ENCODE peak calls at places on chromosomes 1 and 21, in four cellular contexts. M is heart left ventricle, O is transverse colon, U is uterus. B is an unnamed sample.

GRCh38 chr1:71298633-71299032 is 217.8 kb upstream of the ZRANB2 start:
- DNase-seq in M (no peak), O (no peak), U (no peak), B (no peak)

GRCh38 chr1:27589841-27590426 is 14.0 kb downstream of the AHDC1 start:
- DNase-seq in M (no peak), O (no peak), U (no peak), B (peak)

GRCh38 chr1:202213361-202214088 is 19.9 kb downstream of the LGR6 start:
- DNase-seq in M (no peak), O (no peak), U (no peak), B (no peak)

GRCh38 chr1:2340086-2340917 is 51.1 kb downstream of the MORN1 start:
- DNase-seq in M (peak), O (no peak), U (no peak), B (no peak)

GRCh38 chr1:23790696-23791433 is at the start of gene LYPLA2:
- DNase-seq in M (peak), O (peak), U (peak), B (peak)

GRCh38 chr1:239719642-239720258 is 333.4 kb downstream of the CHRM3 start:
- DNase-seq in M (no peak), O (peak), U (no peak), B (no peak)

GRCh38 chr1:237565236-237565635 is 325.5 kb downstream of the ZP4 start:
- DNase-seq in M (no peak), O (no peak), U (no peak), B (no peak)

GRCh38 chr21:25582164-25582563 is 25.1 kb downstream of the MRPL39 start:
- DNase-seq in M (no peak), O (no peak), U (no peak), B (no peak)

GRCh38 chr1:82153282-82153630 is 352.5 kb downstream of the ADGRL2 start:
- DNase-seq in M (no peak), O (no peak), U (no peak), B (no peak)

GRCh38 chr1:70072239-70072751 is 133.1 kb downstream of the LRRC40 start:
- DNase-seq in M (no peak), O (no peak), U (no peak), B (no peak)

GRCh38 chr1:51564124-51564523 is 45.1 kb upstream of the EPS15 start:
- DNase-seq in M (no peak), O (no peak), U (no peak), B (no peak)

GRCh38 chr1:150995896-150996295 is 10.8 kb downstream of the MINDY1 start:
- DNase-seq in M (no peak), O (no peak), U (peak), B (no peak)

GRCh38 chr1:207876129-207876528 is 34.8 kb downstream of the CD34 start:
- DNase-seq in M (no peak), O (no peak), U (no peak), B (no peak)

GRCh38 chr21:27802816-27803475 is 836.1 kb upstream of the ADAMTS5 start:
- DNase-seq in M (no peak), O (peak), U (peak), B (no peak)

GRCh38 chr1:5455056-5455455 is 537.2 kb downstream of the NPHP4 start:
- DNase-seq in M (no peak), O (no peak), U (no peak), B (no peak)

GRCh38 chr21:45308211-45309068 is 20.7 kb upstream of the POFUT2 start:
- DNase-seq in M (peak), O (no peak), U (no peak), B (peak)

GRCh38 chr1:241611063-241611462 is 29.1 kb downstream of the CHML start:
- DNase-seq in M (no peak), O (no peak), U (no peak), B (no peak)

GRCh38 chr1:83545450-83545849 is 453.5 kb downstream of the TTLL7 start:
- DNase-seq in M (no peak), O (no peak), U (no peak), B (no peak)

GRCh38 chr21:40686526-40686925 is 160.4 kb downstream of the DSCAM start:
- DNase-seq in M (no peak), O (no peak), U (no peak), B (no peak)

GRCh38 chr1:19353596-19353995 is 41.5 kb downstream of the SLC66A1 start:
- DNase-seq in M (no peak), O (no peak), U (no peak), B (no peak)

GRCh38 chr1:219876798-219877209 is 51.6 kb downstream of the SLC30A10 start:
- DNase-seq in M (no peak), O (no peak), U (no peak), B (no peak)

GRCh38 chr1:15617173-15617873 is at the start of gene DDI2:
- DNase-seq in M (peak), O (peak), U (peak), B (peak)
- TF ChIP-seq POLR2A in M (peak), O (peak), U (peak), B (peak)

GRCh38 chr1:65432918-65433317 is 12.4 kb downstream of the LEPR start:
- DNase-seq in M (no peak), O (no peak), U (no peak), B (no peak)
- TF ChIP-seq POLR2A in M (no peak), O (no peak), U (no peak), B (no peak)

GRCh38 chr1:204495078-204495753 is 611 bp upstream of the PIK3C2B start:
- DNase-seq in M (no peak), O (no peak), U (no peak), B (no peak)

GRCh38 chr1:204493145-204493881 is 1.3 kb downstream of the PIK3C2B start:
- DNase-seq in M (peak), O (peak), U (peak), B (peak)

GRCh38 chr1:204491653-204492052 is 3.0 kb downstream of the PIK3C2B start:
- DNase-seq in M (no peak), O (no peak), U (no peak), B (no peak)

GRCh38 chr1:204494281-204495077 is at the start of gene PIK3C2B:
- DNase-seq in M (peak), O (peak), U (peak), B (peak)

DNA sequence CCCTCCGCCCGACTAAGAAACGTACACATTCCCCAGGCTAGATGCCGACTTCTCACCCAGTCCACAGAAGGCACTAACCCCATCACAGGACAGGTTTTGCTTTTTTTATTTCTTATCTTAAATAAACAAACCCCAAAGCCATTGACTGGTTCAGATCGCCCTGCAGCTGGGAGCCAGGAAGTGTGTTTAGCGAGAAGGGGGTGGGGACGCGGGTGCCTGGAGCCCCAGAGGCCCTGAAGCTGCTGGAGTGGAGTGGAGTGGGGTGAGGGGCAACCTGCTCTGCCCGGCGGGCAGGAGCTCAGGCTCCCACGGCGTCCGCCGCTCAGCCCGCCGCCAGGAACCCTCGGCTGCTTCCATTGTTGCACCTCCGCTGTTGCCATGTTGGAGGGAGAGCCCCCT is 724 bp downstream of the PIK3C2B start:
- DNase-seq in M (peak), O (peak), U (peak), B (peak)
- TF ChIP-seq POLR2A in M (no peak), O (peak), U (no peak), B (no peak)

GRCh38 chr1:40396420-40396819 is 22.9 kb downstream of the SMAP2 start:
- DNase-seq in M (no peak), O (no peak), U (no peak), B (no peak)

GRCh38 chr1:40395211-40396175 is 22.0 kb downstream of the SMAP2 start:
- DNase-seq in M (no peak), O (no peak), U (no peak), B (no peak)

GRCh38 chr1:40397258-40397657 is 23.7 kb downstream of the SMAP2 start:
- DNase-seq in M (no peak), O (no peak), U (no peak), B (no peak)

GRCh38 chr1:40401427-40402201 is 28.1 kb downstream of the SMAP2 start:
- DNase-seq in M (no peak), O (no peak), U (no peak), B (no peak)

DNA sequence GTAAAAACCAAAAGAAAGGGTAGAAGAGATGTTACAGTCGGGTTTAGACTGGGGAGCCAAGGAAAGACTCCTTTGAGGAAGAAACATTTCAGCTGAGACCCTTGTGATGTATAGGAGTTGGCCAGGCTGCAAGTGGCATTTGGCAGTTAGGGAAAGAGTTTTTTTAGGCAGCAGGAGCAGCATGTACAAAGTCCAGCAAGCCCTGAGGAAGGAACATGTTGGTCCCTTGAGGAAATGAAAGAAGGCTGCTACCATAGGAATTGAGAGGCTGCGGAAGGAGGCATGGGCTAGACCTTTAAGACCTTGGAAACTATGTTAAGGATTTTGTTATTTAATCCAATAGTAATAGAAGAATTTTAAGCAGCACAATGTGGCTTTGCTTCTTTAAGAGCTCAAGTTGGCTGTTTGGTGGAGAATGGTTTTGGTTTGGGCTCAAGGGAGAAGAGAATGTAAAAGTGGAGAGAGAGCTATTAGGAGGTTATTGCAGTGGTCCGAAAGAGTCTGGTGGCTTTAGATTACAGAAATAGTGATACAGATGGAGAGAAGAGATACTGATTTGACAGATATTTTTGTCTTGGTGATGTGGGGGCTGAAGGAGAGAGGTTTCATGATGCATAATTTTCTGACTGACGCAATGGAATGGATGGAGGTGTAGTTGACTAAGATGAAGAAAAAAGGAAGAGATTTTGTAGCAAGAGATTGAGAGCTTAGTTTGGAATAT is 26.6 kb downstream of the SMAP2 start:
- DNase-seq in M (no peak), O (no peak), U (no peak), B (no peak)
- TF ChIP-seq POLR2A in M (no peak), O (peak), U (no peak), B (no peak)

GRCh38 chr1:36326499-36326898 is 3.1 kb upstream of the EVA1B start:
- DNase-seq in M (no peak), O (no peak), U (no peak), B (peak)

GRCh38 chr1:36327421-36328087 is 4.1 kb upstream of the EVA1B start:
- DNase-seq in M (no peak), O (no peak), U (no peak), B (no peak)

GRCh38 chr1:36328713-36329112 is 5.3 kb upstream of the EVA1B start:
- DNase-seq in M (peak), O (peak), U (no peak), B (no peak)

GRCh38 chr1:36329817-36330216 is 6.4 kb upstream of the EVA1B start:
- DNase-seq in M (no peak), O (no peak), U (no peak), B (no peak)

GRCh38 chr1:36328088-36328480 is 4.6 kb upstream of the EVA1B start:
- DNase-seq in M (no peak), O (no peak), U (no peak), B (no peak)
- TF ChIP-seq POLR2A in M (no peak), O (no peak), U (no peak), B (no peak)

GRCh38 chr1:156747737-156748669 is 3.5 kb downstream of the HDGF start:
- DNase-seq in M (no peak), O (no peak), U (no peak), B (no peak)
- TF ChIP-seq POLR2A in M (no peak), O (no peak), U (no peak), B (no peak)

DNA sequence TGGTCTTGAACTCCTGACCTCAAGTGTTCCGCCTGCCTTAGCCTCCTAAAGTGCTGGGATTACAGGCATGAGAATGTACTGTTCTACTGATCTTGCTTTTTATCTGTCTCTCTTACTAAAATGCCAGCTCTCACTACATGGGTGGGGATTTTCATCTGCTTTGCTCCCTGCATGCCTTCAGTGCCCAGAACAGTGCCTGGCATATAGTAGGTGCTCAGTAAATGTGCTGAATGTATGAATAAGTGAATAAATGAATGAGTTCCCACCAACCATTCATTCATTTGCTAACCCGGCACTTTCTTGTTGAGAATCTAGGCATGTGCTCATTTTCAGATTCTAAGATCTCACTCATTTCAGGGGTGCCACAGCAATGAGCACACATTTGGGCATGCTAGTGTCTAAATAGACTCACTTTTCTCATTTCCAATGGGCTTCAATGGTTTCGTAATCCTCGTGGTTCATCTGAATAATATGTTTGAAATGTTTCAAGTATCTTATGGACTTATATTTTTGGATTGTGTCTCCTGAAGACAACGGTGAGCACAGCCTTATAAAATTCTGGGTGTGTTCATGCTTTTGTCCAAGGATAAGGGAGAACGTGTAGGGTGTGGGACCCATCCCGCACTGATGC is 7.6 kb downstream of the DHRS3 start:
- DNase-seq in M (no peak), O (no peak), U (no peak), B (no peak)
- TF ChIP-seq POLR2A in M (no peak), O (no peak), U (no peak), B (no peak)

DNA sequence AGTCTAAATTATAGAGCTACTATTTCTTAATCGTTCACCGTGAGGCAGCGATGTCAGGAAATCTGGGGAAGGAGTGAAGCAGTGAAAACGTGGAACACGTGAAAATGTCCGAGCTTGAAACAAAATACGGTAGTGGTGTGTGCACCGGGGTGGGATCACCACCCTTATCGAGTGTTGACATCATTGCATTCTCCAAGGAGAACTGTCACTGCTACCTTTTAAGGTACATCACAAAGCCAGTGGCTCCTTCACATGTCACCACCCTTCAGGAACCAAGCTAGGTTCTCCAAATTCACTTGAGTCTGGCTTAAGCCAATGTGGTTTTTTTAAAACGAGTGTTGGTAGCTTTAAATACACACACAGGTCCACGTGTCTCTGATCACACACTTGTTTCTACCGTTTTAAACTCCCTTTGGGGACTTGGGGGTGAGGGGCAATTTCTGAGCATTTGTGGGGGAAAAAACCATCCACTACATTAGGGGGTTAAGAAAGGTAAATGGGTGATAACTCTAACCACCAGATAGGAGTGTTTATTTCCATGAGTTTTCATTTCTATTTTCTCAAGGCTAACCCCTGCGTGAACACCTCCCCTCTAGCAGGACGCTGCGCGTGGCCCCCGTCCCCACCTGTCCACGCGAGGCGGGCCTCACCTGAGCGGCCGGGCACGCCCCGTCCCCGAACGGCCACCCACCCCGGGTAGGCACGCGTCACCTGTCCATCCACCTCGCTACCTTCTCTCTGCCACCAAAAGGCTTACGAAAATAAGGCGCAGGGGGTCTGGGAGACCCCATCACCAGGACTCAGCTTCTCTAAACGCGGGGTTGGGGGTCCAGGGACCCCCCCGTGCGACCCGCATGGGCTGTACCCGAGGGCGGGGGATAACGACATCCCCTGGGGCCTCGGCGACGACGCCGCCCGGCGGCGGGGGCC is 978 bp downstream of the PRDM15 start:
- DNase-seq in M (no peak), O (peak), U (peak), B (peak)
- TF ChIP-seq POLR2A in M (no peak), O (no peak), U (no peak), B (no peak)